ENCODE peak calls at places on chromosome 12, in five cellular contexts. S, N, Q, H and F are unnamed samples.

GRCh38 chr12:75564398-75564797 is 53.0 kb upstream of the KRR1 start:
- DNase-seq in S (no peak), N (no peak), Q (no peak), H (no peak), F (no peak)

GRCh38 chr12:43835656-43836454 is at the start of gene TMEM117:
- DNase-seq in S (peak; percentile 43), N (peak; percentile 68), Q (peak; percentile 80), H (peak; percentile 69), F (peak; percentile 42)

GRCh38 chr12:116538682-116539264 is 20.4 kb upstream of the MAP1LC3B2 start:
- DNase-seq in S (no peak), N (no peak), Q (no peak), H (no peak), F (no peak)

GRCh38 chr12:117421068-117421771 is 59.8 kb upstream of the NOS1 start:
- DNase-seq in S (no peak), N (no peak), Q (no peak), H (no peak), F (no peak)

GRCh38 chr12:107929436-107929835 is 154.9 kb downstream of the ASCL4 start:
- DNase-seq in S (peak; percentile 10), N (no peak), Q (no peak), H (peak; percentile 68), F (peak; percentile 5)

GRCh38 chr12:109513977-109514376 is 36.5 kb downstream of the UBE3B start:
- DNase-seq in S (peak; percentile 11), N (no peak), Q (no peak), H (no peak), F (no peak)

GRCh38 chr12:4307593-4308333 is 13.2 kb upstream of the TIGAR start:
- DNase-seq in S (peak; percentile 79), N (peak; percentile 82), Q (peak; percentile 80), H (peak; percentile 98), F (peak; percentile 73)

GRCh38 chr12:39503445-39503844 is 60.5 kb upstream of the KIF21A start:
- DNase-seq in S (no peak), N (no peak), Q (no peak), H (no peak), F (no peak)

GRCh38 chr12:104415308-104415980 is 41.3 kb upstream of the CHST11 start:
- DNase-seq in S (no peak), N (no peak), Q (no peak), H (no peak), F (no peak)

GRCh38 chr12:102408487-102409297 is 71.7 kb downstream of the IGF1 start:
- DNase-seq in S (no peak), N (no peak), Q (no peak), H (no peak), F (no peak)

GRCh38 chr12:79408665-79409064 is 282.1 kb downstream of the PAWR start:
- DNase-seq in S (no peak), N (no peak), Q (no peak), H (no peak), F (no peak)

GRCh38 chr12:19432309-19433170 is 6.8 kb upstream of the AEBP2 start:
- DNase-seq in S (no peak), N (no peak), Q (no peak), H (no peak), F (no peak)

GRCh38 chr12:69500631-69501030 is 30.4 kb downstream of the FRS2 start:
- DNase-seq in S (peak; percentile 50), N (no peak), Q (no peak), H (no peak), F (peak; percentile 20)

GRCh38 chr12:15180325-15180724 is 40.9 kb downstream of the RERG start:
- DNase-seq in S (no peak), N (no peak), Q (no peak), H (no peak), F (no peak)

GRCh38 chr12:44431647-44432352 is 444.3 kb downstream of the NELL2 start:
- DNase-seq in S (no peak), N (no peak), Q (no peak), H (no peak), F (no peak)

GRCh38 chr12:47088021-47088944 is 8.5 kb upstream of the AMIGO2 start:
- DNase-seq in S (peak; percentile 61), N (peak; percentile 50), Q (no peak), H (no peak), F (no peak)

GRCh38 chr12:102454808-102455760 is 25.3 kb downstream of the IGF1 start:
- DNase-seq in S (peak; percentile 74), N (peak; percentile 13), Q (no peak), H (no peak), F (peak; percentile 47)

DNA sequence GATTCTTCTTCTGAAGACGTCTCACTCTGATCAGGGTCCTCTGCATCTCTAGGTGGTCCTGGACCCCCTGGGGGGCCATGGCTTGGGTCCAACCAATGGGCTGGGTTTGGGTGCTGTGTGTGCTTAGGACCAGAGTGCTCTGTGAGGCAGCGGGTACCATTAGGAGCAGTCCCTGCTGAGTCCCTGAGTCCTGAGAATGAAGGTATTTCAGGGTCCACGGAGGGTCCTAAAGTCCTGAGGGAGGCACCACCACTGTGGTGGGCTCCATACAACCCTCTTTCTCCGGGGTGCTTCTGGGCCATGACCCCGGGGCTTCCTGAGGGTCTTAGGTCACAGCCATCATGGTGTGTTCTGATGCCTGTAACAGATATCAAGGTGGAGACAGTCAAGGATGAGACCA is 1.0 kb downstream of the DNAJC14 start:
- DNase-seq in S (no peak), N (no peak), Q (no peak), H (no peak), F (no peak)
- H3K14ac ChIP-seq in S (no peak overlapping the region), N (no peak overlapping the region), Q (no peak overlapping the region), H (no peak overlapping the region), F (no peak overlapping the region)

DNA sequence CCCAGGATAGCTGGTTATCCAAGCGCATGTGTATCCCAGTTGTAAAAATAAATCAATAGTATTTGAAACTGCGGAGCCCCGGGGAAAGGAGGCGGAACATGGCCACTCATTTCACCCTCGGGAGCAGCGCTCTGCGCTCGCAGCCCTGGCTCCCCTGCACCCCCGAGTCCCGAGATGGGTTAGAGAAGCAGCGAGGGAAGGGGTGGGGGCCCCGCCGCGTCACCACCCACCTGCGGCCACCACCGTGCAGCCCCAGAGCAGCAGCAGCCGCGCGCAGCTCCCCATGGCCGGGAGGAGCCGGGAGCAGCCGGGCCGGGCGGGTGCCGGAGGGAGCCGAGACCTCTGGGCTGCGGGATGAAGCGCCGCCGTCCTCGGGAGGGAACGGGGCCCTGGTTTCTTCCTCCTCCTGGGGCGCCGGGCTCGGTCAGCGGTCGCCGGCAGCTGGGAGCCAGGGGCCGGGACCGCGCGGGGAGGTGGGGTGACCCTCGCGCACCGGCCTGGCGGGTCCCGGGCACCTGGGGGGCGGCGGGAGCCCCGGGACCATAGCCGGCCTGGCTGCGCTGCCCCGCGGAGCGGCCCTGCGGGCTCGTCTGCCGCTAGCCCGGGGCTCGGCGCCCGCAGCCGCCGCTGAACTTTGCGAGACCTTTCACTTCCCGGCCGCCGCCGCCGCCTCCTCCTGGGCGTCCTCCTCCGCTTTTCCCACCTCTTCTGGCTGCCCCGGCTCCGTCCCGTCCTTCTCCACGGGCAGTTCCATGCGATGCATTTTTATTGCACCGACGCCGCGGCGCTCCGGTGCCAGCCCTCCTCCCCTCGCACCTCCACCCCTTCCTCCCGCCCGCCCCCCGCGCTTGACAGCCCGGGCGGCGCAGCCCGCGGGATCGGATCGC is at the start of gene NTN4:
- DNase-seq in S (peak; percentile 24), N (peak; percentile 38), Q (peak; percentile 76), H (peak; percentile 56), F (peak; percentile 61)
- H3K14ac ChIP-seq in S (peak within 1 kb of the TSS; percentile 86), N (no peak within 1 kb of the TSS), Q (no peak within 1 kb of the TSS), H (peak within 1 kb of the TSS; percentile 78), F (peak within 1 kb of the TSS; percentile 35)

GRCh38 chr12:53115112-53115890 is 12.0 kb downstream of the SOAT2 start:
- DNase-seq in S (no peak), N (no peak), Q (peak; percentile 90), H (peak; percentile 96), F (no peak)
- H3K14ac ChIP-seq in S (no peak overlapping the region), N (no peak overlapping the region), Q (no peak overlapping the region), H (no peak overlapping the region), F (no peak overlapping the region)

GRCh38 chr12:89984846-89985245 is 276.2 kb upstream of the ATP2B1 start:
- DNase-seq in S (no peak), N (no peak), Q (no peak), H (no peak), F (no peak)
- H3K14ac ChIP-seq in S (no peak overlapping the region), N (no peak overlapping the region), Q (no peak overlapping the region), H (no peak overlapping the region), F (peak overlapping the region; percentile 11)